ENCODE peak calls at places on chromosomes 11 and 22, in five cellular contexts. K is NB4, X is brain microvascular endothelial cell, T is tibial nerve, S is choroid plexus epithelial cell. O is an unnamed sample.

GRCh38 chr11:123313261-123313660 is 116.8 kb upstream of the GRAMD1B start:
- DNase-seq in T (no peak), K (no peak), X (no peak), S (no peak), O (no peak)

GRCh38 chr11:2314525-2315394 is 12.9 kb downstream of the TSPAN32 start:
- DNase-seq in K (peak), X (peak), T (peak), S (peak), O (peak)

GRCh38 chr22:47739216-47739615 is 976.8 kb downstream of the TBC1D22A start:
- DNase-seq in S (no peak), T (no peak), X (no peak), K (no peak), O (no peak)

GRCh38 chr11:122995526-122995925 is 13.9 kb upstream of the BSX start:
- DNase-seq in K (no peak), T (no peak), X (no peak), S (no peak), O (no peak)

GRCh38 chr11:72683782-72684200 is 9.6 kb upstream of the PDE2A start:
- DNase-seq in X (peak), K (peak), T (peak), S (peak), O (peak)

GRCh38 chr11:15707194-15707593 is 592.5 kb downstream of the INSC start:
- DNase-seq in T (no peak), X (no peak), S (no peak), K (no peak), O (no peak)

GRCh38 chr22:27213291-27213690 is 555.9 kb downstream of the MIAT start:
- DNase-seq in S (peak), K (no peak), X (no peak), T (no peak), O (no peak)

GRCh38 chr11:8352852-8353505 is 89.3 kb upstream of the LMO1 start:
- DNase-seq in X (no peak), S (no peak), T (no peak), K (no peak), O (no peak)

GRCh38 chr11:72684236-72684912 is 10.2 kb upstream of the PDE2A start:
- DNase-seq in T (peak), S (peak), K (peak), X (peak), O (peak)

GRCh38 chr11:111585371-111585770 is 16.9 kb upstream of the SIK2 start:
- DNase-seq in X (peak), K (no peak), S (peak), T (no peak), O (peak)

GRCh38 chr11:92225563-92226308 is 1.1 kb downstream of the FAT3 start:
- DNase-seq in T (peak), X (no peak), K (no peak), S (no peak), O (no peak)

GRCh38 chr11:65355013-65355775 is 643 bp downstream of the TIGD3 start:
- DNase-seq in K (peak), S (no peak), X (no peak), T (no peak), O (no peak)

GRCh38 chr11:61254403-61255025 is 13.5 kb downstream of the PGA5 start:
- DNase-seq in T (no peak), X (peak), S (peak), K (peak), O (peak)

GRCh38 chr11:94727766-94728165 is 40.4 kb upstream of the AMOTL1 start:
- DNase-seq in S (no peak), T (no peak), X (no peak), K (no peak), O (no peak)

GRCh38 chr22:43811777-43812148 is 342 bp downstream of the EFCAB6 start:
- DNase-seq in X (peak), K (peak), S (peak), T (no peak), O (peak)

GRCh38 chr11:111521132-111521531 is 6.6 kb downstream of the HOATZ start:
- DNase-seq in S (no peak), T (no peak), X (no peak), K (no peak), O (no peak)

GRCh38 chr11:9953994-9954626 is 290.2 kb downstream of the SWAP70 start:
- DNase-seq in S (peak), K (no peak), T (no peak), X (peak), O (peak)

GRCh38 chr22:42410708-42411107 is 21.5 kb downstream of the NFAM1 start:
- DNase-seq in S (no peak), X (no peak), K (no peak), T (no peak), O (no peak)

GRCh38 chr22:29816539-29816938 is 21.5 kb downstream of the ASCC2 start:
- DNase-seq in T (no peak), S (no peak), K (no peak), X (no peak), O (no peak)

GRCh38 chr11:95322546-95322945 is 91.5 kb upstream of the SESN3 start:
- DNase-seq in K (no peak), T (no peak), X (peak), S (peak), O (peak)

GRCh38 chr22:50209893-50210292 is 9.1 kb downstream of the SELENOO start:
- DNase-seq in S (peak), T (no peak), X (peak), K (peak), O (peak)

GRCh38 chr11:36155770-36156485 is 133.3 kb downstream of the COMMD9 start:
- DNase-seq in K (no peak), T (no peak), X (no peak), S (peak), O (peak)

GRCh38 chr22:27159016-27159415 is 501.6 kb downstream of the MIAT start:
- DNase-seq in K (no peak), S (no peak), X (no peak), T (no peak), O (no peak)

GRCh38 chr11:35276396-35276795 is 137.4 kb downstream of the CD44 start:
- DNase-seq in T (no peak), X (no peak), K (no peak), S (peak), O (no peak)

GRCh38 chr11:126978911-126979310 is 21.7 kb downstream of the KIRREL3 start:
- DNase-seq in S (no peak), T (no peak), X (no peak), K (no peak), O (no peak)

GRCh38 chr11:36108812-36109498 is 165.1 kb downstream of the LDLRAD3 start:
- DNase-seq in T (no peak), K (no peak), S (no peak), X (no peak), O (no peak)

GRCh38 chr22:25368271-25368670 is 148.8 kb downstream of the CRYBB2 start:
- DNase-seq in X (peak), K (peak), S (peak), T (no peak), O (peak)

DNA sequence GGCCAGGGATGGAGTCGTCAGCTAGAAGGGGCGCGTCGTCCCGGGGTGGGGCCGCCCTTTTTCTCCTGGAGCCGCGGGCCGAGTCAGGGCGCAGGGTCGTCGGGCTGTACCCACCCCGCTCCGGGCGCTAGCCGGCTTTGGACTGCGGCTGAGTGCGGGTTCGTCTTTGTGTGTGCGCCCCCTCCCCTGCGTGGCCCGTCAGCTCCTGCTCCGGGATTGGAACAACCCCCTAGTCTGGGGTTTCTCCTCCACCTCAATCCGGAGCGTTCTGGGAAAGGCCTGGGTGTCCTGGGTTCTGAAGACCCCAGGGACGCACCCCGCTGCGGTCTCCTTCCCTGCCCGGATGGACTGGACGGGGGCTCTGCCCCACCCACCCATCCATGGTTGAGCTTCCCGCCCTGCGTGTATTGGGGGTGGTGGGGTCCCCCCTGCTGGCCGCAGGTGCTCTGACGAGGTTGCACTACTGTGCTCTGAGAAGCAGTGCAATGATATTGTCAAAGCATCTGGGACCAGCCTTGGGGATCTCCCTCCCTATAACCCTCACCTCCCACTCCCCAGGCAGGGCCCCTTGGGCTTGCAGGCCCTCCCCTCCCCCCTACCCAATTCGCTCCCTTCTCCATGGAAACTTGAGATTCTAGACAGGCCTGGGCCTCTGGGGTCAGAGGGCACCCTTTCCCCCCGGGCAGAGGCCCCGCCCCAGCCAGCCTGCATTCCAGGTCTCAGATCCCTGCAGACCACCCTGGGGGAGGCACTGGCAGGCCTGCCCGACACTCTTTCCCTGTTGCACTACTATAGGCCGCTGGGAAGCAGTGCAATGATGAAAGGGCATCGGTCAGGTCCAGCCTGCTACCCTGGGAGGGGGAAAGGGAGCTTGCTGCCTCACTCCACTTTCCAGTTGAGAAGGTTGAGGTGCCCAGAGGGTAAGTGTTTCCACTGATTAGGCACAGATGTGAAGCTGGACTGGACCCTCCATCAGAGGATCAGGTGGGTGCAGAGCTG is 10.7 kb downstream of the SDF2L1 start:
- DNase-seq in S (no peak), T (no peak), X (no peak), K (no peak), O (no peak)
- H3K4me3 ChIP-seq in S (peak), T (peak), X (peak), K (no peak), O (peak)

GRCh38 chr22:38202437-38203089 is 769 bp downstream of the MAFF start:
- DNase-seq in S (peak), K (peak), X (peak), T (peak), O (peak)
- TF ChIP-seq CTCF in S (no peak), K (no peak), X (peak), T (no peak), O (no peak)

DNA sequence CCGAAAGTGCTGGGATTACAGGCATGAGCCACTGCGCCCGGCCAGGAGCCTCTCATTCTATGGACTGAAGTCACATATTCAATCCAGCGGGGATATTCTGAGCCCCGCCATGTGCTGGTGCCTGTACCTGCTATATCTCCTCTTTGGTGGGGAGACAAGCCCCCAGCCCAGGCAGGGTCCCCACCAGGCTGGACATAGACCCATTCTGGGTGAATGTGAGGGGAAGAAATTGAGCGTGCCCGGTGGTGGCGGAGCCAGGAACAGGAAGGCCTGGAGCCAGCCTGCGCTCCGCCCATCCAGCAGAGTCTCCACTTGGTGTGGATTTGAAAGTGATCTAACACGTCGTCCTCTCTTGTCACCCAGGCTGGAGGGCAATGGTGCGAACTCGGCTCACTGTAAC is 38.0 kb upstream of the CSNK1E start:
- DNase-seq in K (no peak), X (no peak), T (no peak), S (no peak), O (no peak)
- H3K4me3 ChIP-seq in K (no peak), X (no peak), T (no peak), S (no peak), O (no peak)

DNA sequence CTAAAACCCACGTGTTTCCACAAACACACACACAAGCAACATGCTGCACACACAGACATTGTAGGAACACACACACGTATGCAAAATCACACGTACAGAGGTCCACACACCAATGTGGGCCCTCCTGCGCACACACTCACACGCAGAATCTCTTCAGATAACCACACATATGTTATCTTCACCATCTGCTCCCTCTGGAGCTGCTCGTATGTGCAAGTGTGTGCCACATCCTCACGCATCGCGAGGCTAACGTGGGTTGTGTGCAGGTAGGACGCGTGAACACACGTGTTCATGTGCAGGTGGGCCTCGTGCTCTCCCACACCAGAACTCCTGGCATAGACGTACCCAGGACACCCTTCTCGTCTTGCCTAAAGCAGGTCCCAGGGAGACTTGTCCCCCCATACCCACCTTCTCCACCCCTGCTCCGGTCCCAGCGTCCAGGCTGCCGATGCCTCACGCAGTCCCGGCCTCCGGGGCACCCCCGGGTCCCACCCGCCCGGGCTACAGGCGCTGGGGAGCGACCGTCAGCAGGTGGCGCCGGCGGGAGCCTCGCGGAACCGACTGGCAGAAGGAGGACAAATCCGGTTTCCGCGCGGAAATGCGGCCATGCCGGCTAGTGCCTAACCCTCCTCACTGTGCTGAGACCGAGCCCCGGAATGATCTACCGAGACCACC is 10.3 kb upstream of the IGSF9B start:
- DNase-seq in S (no peak), T (no peak), K (peak), X (no peak), O (no peak)
- TF ChIP-seq CTCF in S (no peak), T (no peak), K (peak), X (peak), O (peak)

GRCh38 chr11:31995525-31996123 is 95.2 kb upstream of the RCN1 start:
- DNase-seq in S (peak), T (no peak), X (no peak), K (peak), O (no peak)
- H3K4me3 ChIP-seq in S (no peak), T (no peak), X (no peak), K (no peak), O (peak)

GRCh38 chr11:44309483-44310197 is at the start of gene ALX4:
- DNase-seq in S (no peak), X (no peak), K (peak), T (no peak), O (peak)
- TF ChIP-seq CTCF in S (no peak), X (no peak), K (no peak), T (no peak), O (no peak)

GRCh38 chr22:16717699-16718558 is 107.3 kb downstream of the XKR3 start:
- DNase-seq in T (no peak), K (no peak), S (no peak), X (no peak), O (no peak)
- H3K4me3 ChIP-seq in T (no peak), K (no peak), S (no peak), X (no peak), O (no peak)

GRCh38 chr11:11703885-11704284 is 82.1 kb upstream of the GALNT18 start:
- DNase-seq in S (no peak), T (no peak), K (no peak), X (no peak), O (no peak)

GRCh38 chr11:11701070-11701469 is 79.3 kb upstream of the GALNT18 start:
- DNase-seq in S (peak), X (peak), K (no peak), T (no peak), O (peak)

GRCh38 chr11:11709447-11710239 is 87.8 kb upstream of the GALNT18 start:
- DNase-seq in T (no peak), K (no peak), S (no peak), X (no peak), O (no peak)

GRCh38 chr11:11708256-11708655 is 86.5 kb upstream of the GALNT18 start:
- DNase-seq in T (no peak), K (no peak), S (peak), X (no peak), O (peak)

DNA sequence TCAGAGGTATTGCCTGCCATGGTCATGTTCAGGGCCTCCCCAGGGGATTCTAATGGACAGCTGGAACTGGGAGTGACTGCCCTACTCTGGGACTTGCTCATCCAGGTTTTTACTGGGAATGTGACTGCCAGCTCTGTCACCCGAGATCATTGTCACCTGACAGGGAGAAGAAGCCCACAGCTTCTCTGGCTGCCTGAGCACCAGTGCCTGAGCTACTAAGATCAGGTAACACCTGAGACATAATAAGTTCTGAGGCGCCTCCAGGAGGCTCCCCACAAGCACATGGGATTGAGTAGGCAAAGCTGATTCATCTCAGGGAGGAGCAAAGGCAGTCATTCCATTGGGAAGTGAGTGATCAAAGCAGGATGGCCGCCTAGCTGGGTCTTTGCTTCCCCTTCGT is 84.2 kb upstream of the GALNT18 start:
- DNase-seq in T (no peak), S (no peak), X (no peak), K (no peak), O (peak)
- TF ChIP-seq CTCF in T (no peak), S (no peak), X (no peak), K (no peak), O (no peak)